ENCODE peak calls at places on chromosomes 4 and X, in seven cellular contexts. Z is CD8-positive, alpha-beta T cell; L is Peyer's patch; W is ovary; C is fibroblast of lung; I is OCI-LY7; O is aorta. B is an unnamed sample.

GRCh38 chr4:99135541-99136173 is 8.4 kb downstream of the ADH4 start:
- DNase-seq in Z (no peak), L (no peak), W (no peak), C (no peak), I (no peak), O (no peak), B (no peak)

GRCh38 chr4:37928896-37929537 is 31.2 kb upstream of the PTTG2 start:
- DNase-seq in Z (no peak), L (no peak), W (no peak), C (no peak), I (no peak), O (no peak), B (no peak)

GRCh38 chrX:22748093-22748999 is 251.4 kb upstream of the DDX53 start:
- DNase-seq in Z (peak; percentile 41), L (peak; percentile 74), W (peak; percentile 20), C (peak; percentile 59), I (peak; percentile 39), O (peak; percentile 50), B (no peak)

GRCh38 chrX:109926743-109927662 is 75.9 kb upstream of the TMEM164 start:
- DNase-seq in Z (no peak), L (no peak), W (no peak), C (no peak), I (no peak), O (no peak), B (no peak)

GRCh38 chr4:28548549-28548948 is 1687.9 kb downstream of the STIM2 start:
- DNase-seq in Z (no peak), L (no peak), W (no peak), C (no peak), I (no peak), O (no peak), B (no peak)

GRCh38 chr4:76354517-76355473 is 48.3 kb downstream of the STBD1 start:
- DNase-seq in Z (no peak), L (peak; percentile 54), W (no peak), C (no peak), I (no peak), O (no peak), B (peak; percentile 29)

GRCh38 chrX:41716767-41717473 is 7.1 kb upstream of the GPR82 start:
- DNase-seq in Z (no peak), L (no peak), W (no peak), C (no peak), I (no peak), O (no peak), B (no peak)

GRCh38 chrX:74534569-74535038 is 79.8 kb downstream of the RLIM start:
- DNase-seq in Z (no peak), L (no peak), W (no peak), C (peak; percentile 6), I (no peak), O (no peak), B (no peak)

GRCh38 chr4:148204892-148205291 is 237.3 kb downstream of the NR3C2 start:
- DNase-seq in Z (no peak), L (no peak), W (no peak), C (no peak), I (no peak), O (no peak), B (no peak)

GRCh38 chr4:2934077-2934812 is 29.0 kb downstream of the NOP14 start:
- DNase-seq in Z (peak; percentile 53), L (peak; percentile 76), W (peak; percentile 75), C (peak; percentile 43), I (peak; percentile 28), O (peak; percentile 75), B (peak; percentile 49)
- H3K4me1 ChIP-seq in Z (peaks cover 55% of the 10 kb centered on the region), L (peaks cover 48% of the 10 kb centered on the region), W (peaks cover 8% of the 10 kb centered on the region), C (peaks cover 15% of the 10 kb centered on the region), I (peaks cover 56% of the 10 kb centered on the region), O (no peaks in the 10 kb centered on the region), B (peaks cover 55% of the 10 kb centered on the region)

DNA sequence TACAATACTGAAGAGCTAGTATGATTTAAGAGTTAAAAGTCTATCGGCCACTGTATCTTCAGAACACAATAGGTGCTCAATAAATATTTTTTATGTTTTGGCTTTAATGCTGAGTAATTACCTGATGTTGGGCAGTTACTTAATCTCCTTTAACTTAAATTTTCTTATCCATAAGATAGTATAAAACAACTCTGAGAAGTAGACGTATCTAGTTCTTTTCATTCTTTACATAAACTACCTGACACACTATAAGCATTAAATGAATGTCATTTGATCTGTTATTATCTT is 22.9 kb downstream of the ELF2 start:
- DNase-seq in Z (no peak), L (no peak), W (no peak), C (no peak), I (no peak), O (no peak), B (no peak)
- H3K27ac ChIP-seq in Z (no peak overlapping the region), L (no peak overlapping the region), W (no peak overlapping the region), C (no peak overlapping the region), I (no peak overlapping the region), O (no peak overlapping the region), B (peak overlapping the region; percentile 3)

DNA sequence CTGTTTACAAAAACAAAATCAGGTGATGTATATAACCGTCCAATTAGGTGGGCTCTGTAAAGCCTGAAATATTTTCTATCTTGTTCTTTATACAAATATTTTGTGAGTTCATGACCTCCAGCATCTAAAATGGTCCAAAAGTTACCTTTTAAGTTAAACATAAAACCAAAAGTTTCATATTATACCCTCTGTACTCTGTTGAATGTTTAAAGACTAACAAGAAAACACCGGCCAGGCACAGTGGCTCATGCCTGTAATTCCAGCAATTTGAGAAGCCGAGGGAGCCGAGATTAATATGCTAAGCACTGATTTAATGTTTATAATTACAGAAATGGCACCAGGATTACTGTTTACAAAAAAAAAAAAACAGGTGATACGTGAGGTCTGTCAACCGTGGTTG is 328.4 kb downstream of the DHRSX start:
- DNase-seq in Z (no peak), L (no peak), W (no peak), C (no peak), I (no peak), O (no peak), B (no peak)
- H3K4me1 ChIP-seq in Z (no peaks in the 10 kb centered on the region), L (no peaks in the 10 kb centered on the region), W (no peaks in the 10 kb centered on the region), C (no peaks in the 10 kb centered on the region), I (peaks cover 20% of the 10 kb centered on the region), O (no peaks in the 10 kb centered on the region), B (no peaks in the 10 kb centered on the region)

GRCh38 chr4:24642941-24643628 is 58.7 kb upstream of the DHX15 start:
- DNase-seq in Z (no peak), L (no peak), W (no peak), C (peak; percentile 79), I (no peak), O (no peak), B (no peak)
- H3K27ac ChIP-seq in Z (no peak overlapping the region), L (no peak overlapping the region), W (no peak overlapping the region), C (no peak overlapping the region), I (no peak overlapping the region), O (no peak overlapping the region), B (no peak overlapping the region)

GRCh38 chrX:46582964-46583363 is 9.4 kb downstream of the CHST7 start:
- DNase-seq in Z (no peak), L (no peak), W (no peak), C (peak; percentile 88), I (no peak), O (no peak), B (no peak)

GRCh38 chrX:46587158-46587557 is 13.6 kb downstream of the CHST7 start:
- DNase-seq in Z (no peak), L (no peak), W (no peak), C (no peak), I (no peak), O (no peak), B (no peak)

GRCh38 chrX:46579250-46579649 is 5.7 kb downstream of the CHST7 start:
- DNase-seq in Z (no peak), L (no peak), W (no peak), C (no peak), I (no peak), O (no peak), B (no peak)

GRCh38 chrX:46580613-46581012 is 7.0 kb downstream of the CHST7 start:
- DNase-seq in Z (no peak), L (no peak), W (no peak), C (no peak), I (no peak), O (no peak), B (no peak)

GRCh38 chrX:46582325-46582724 is 8.8 kb downstream of the CHST7 start:
- DNase-seq in Z (no peak), L (no peak), W (no peak), C (peak; percentile 42), I (no peak), O (no peak), B (no peak)
- H3K4me1 ChIP-seq in Z (no peaks in the 10 kb centered on the region), L (no peaks in the 10 kb centered on the region), W (no peaks in the 10 kb centered on the region), C (peaks cover 11% of the 10 kb centered on the region), I (peaks cover 10% of the 10 kb centered on the region), O (no peaks in the 10 kb centered on the region), B (peaks cover 4% of the 10 kb centered on the region)

DNA sequence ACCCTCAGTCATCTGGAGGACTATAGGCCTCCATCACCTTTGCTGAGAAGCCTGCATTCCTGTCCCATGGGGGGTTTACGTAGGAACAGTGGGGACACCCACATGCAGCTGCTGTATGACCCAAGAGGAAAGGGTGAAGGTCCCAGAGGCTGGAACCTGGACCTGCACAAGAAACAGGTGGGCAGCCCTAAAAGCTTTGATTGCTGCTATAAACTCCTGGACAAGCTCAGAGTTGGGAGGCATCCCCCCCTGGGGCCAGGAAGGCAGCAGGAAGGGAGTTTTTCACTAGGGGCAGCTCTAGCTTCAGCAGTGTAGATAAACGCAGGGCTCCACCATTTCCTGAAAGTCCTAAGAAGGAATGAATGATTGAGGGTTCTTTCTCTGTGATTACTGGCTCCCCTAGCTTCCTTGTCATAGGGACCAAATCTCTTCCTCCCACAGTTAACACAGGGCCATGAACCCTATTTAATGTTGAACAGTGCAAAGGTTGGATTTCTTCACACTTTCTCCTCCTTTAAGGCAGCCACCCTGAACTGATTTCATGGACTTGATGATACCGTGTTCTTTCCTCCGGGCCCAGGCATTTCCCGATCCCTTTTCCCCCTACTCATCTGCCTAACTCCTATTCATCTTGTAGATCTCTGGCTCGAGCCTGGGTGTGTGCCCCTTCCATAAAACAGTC is 84.2 kb downstream of the CHRNA9 start:
- DNase-seq in Z (no peak), L (peak; percentile 65), W (no peak), C (no peak), I (no peak), O (no peak), B (no peak)
- H3K27ac ChIP-seq in Z (no peak overlapping the region), L (no peak overlapping the region), W (no peak overlapping the region), C (no peak overlapping the region), I (no peak overlapping the region), O (no peak overlapping the region), B (no peak overlapping the region)

DNA sequence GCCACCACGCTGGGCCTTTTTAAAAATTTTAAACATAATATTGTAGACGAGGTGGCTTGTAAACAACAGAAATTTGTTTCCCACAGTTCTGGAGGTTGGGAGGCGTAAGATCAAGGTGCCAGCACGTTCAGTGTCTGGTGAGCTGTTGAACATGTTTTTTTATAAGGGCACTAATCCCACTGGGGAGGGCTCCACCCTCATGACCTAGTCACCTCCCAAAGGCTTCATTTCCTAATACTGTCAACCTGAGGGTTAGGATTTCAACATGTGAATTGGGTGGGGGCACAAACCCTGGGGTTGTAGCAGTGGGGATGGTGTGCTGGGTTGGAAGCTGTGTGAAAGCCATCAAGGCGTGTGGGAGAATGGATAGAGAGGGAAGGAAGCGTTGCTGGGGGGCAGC is 27.6 kb downstream of the TBC1D14 start:
- DNase-seq in Z (no peak), L (no peak), W (no peak), C (no peak), I (no peak), O (no peak), B (no peak)
- H3K4me1 ChIP-seq in Z (peaks cover 41% of the 10 kb centered on the region), L (peaks cover 27% of the 10 kb centered on the region), W (peaks cover 4% of the 10 kb centered on the region), C (peaks cover 7% of the 10 kb centered on the region), I (peaks cover 43% of the 10 kb centered on the region), O (no peaks in the 10 kb centered on the region), B (peaks cover 36% of the 10 kb centered on the region)